ENCODE peak calls at places on chromosomes 4 and X, in seven cellular contexts. F is NCI-H1930, H is WERI-Rb-1, S is AG20443, J is GDM1, L is COR-L47, C is T-helper 17 cell. P is an unnamed sample.

GRCh38 chrX:148133099-148133725 is 152.1 kb downstream of the FMR1NB start:
- DNase-seq in H (no peak), F (peak; percentile 5), L (no peak), S (peak; percentile 4), J (no peak), C (no peak), P (no peak)

GRCh38 chr4:144903953-144904711 is 193.9 kb downstream of the ANAPC10 start:
- DNase-seq in L (no peak), H (no peak), S (no peak), C (no peak), J (no peak), F (no peak), P (no peak)

GRCh38 chrX:46500054-46500453 is 45.2 kb downstream of the ZNF674 start:
- DNase-seq in J (no peak), H (no peak), L (no peak), C (no peak), F (no peak), S (no peak), P (no peak)

GRCh38 chrX:82756272-82756671 is 751.8 kb upstream of the POU3F4 start:
- DNase-seq in S (no peak), J (no peak), H (no peak), F (no peak), L (no peak), C (no peak), P (no peak)

GRCh38 chrX:19629541-19629940 is 114.2 kb upstream of the MAP3K15 start:
- DNase-seq in L (no peak), H (no peak), S (no peak), C (no peak), J (no peak), F (no peak), P (no peak)

GRCh38 chr4:87033902-87034301 is 99.1 kb downstream of the AFF1 start:
- DNase-seq in C (no peak), S (no peak), L (no peak), F (no peak), H (peak; percentile 58), J (no peak), P (no peak)

GRCh38 chrX:114584434-114584943 is 603 bp downstream of the HTR2C start:
- DNase-seq in J (no peak), F (peak; percentile 16), H (no peak), C (no peak), L (no peak), S (peak; percentile 16), P (no peak)

GRCh38 chrX:119503484-119503861 is 35.2 kb downstream of the SLC25A5 start:
- DNase-seq in L (no peak), S (peak; percentile 87), C (no peak), J (no peak), H (no peak), F (no peak), P (no peak)

GRCh38 chr4:126899382-126899801 is 733.4 kb upstream of the INTU start:
- DNase-seq in H (no peak), C (no peak), L (no peak), F (no peak), J (no peak), S (peak; percentile 75), P (no peak)

GRCh38 chrX:3154386-3154991 is 113.2 kb downstream of the ARSF start:
- DNase-seq in S (no peak), H (no peak), L (no peak), C (no peak), J (no peak), F (no peak), P (no peak)

GRCh38 chr4:184284336-184284690 is 66.6 kb upstream of the ENPP6 start:
- DNase-seq in J (no peak), S (no peak), H (no peak), F (no peak), C (no peak), L (no peak), P (no peak)

GRCh38 chr4:41257257-41257900 is 651 bp downstream of the UCHL1 start:
- DNase-seq in S (peak; percentile 79), J (no peak), L (peak; percentile 99), H (peak; percentile 76), F (peak; percentile 53), C (no peak), P (peak; percentile 39)

P was measured in NCI-H1048.